ENCODE peak calls at places on chromosomes 6 and 20, in nine cellular contexts. Y is mucosa of descending colon; Z is germinal center; Q is astrocyte of the spinal cord; I is stimulated activated CD8-positive, alpha-beta memory T cell treated with anti-CD3 and anti-CD28 coated beads, Interleukin-4, amount 100 ng/mL, for 1 hour; B is fibroblast of lung; U is astrocyte; N is stimulated activated CD4-positive, alpha-beta T cell treated with anti-CD3 and anti-CD28 coated beads, Interleukin-4, amount 100 ng/mL, for 1 hour; A is neural progenitor cell. P is an unnamed sample.

GRCh38 chr6:160730911-160731310 is 28.9 kb downstream of the PLG start:
- DNase-seq in I (no peak), N (no peak), Z (no peak), B (no peak), U (no peak), A (peak; percentile 13), Y (no peak), Q (no peak), P (no peak)

GRCh38 chr20:31547017-31547675 is 32.9 kb downstream of the HM13 start:
- DNase-seq in U (peak; percentile 88), I (peak; percentile 35), Y (peak; percentile 88), Z (peak; percentile 80), A (peak; percentile 91), B (peak; percentile 90), Q (peak; percentile 89), N (peak; percentile 80), P (peak; percentile 84)

GRCh38 chr6:117481278-117481925 is 1.1 kb upstream of the DCBLD1 start:
- DNase-seq in B (no peak), Y (peak; percentile 62), U (no peak), Q (no peak), N (peak; percentile 22), I (no peak), Z (peak; percentile 15), A (peak; percentile 28), P (no peak)

GRCh38 chr20:8220716-8221115 is 88.7 kb downstream of the PLCB1 start:
- DNase-seq in I (no peak), B (no peak), A (no peak), Z (no peak), U (no peak), N (no peak), Q (no peak), Y (no peak), P (no peak)

GRCh38 chr6:106085984-106086832 is at the start of gene PRDM1:
- DNase-seq in I (peak; percentile 42), Z (peak; percentile 90), U (peak; percentile 62), B (peak; percentile 77), A (peak; percentile 88), Y (peak; percentile 93), N (peak; percentile 74), Q (peak; percentile 62), P (peak; percentile 88)

GRCh38 chr6:129340983-129341382 is 369.0 kb downstream of the ARHGAP18 start:
- DNase-seq in B (peak; percentile 88), N (no peak), U (peak; percentile 87), A (no peak), Z (no peak), I (no peak), Y (no peak), Q (peak; percentile 91), P (peak; percentile 13)

GRCh38 chr20:35305682-35306556 is 13.7 kb upstream of the FAM83C start:
- DNase-seq in A (no peak), Y (no peak), Z (no peak), U (peak; percentile 100), I (no peak), B (peak; percentile 100), N (peak; percentile 66), Q (peak; percentile 100), P (peak; percentile 100)

GRCh38 chr6:132931937-132932336 is 117.6 kb downstream of the RPS12 start:
- DNase-seq in N (no peak), A (peak; percentile 50), Q (peak; percentile 89), U (peak; percentile 90), Y (no peak), Z (no peak), I (no peak), B (peak; percentile 92), P (peak; percentile 84)

GRCh38 chr6:82131441-82131840 is 116.1 kb downstream of the IBTK start:
- DNase-seq in B (no peak), Y (no peak), A (no peak), I (no peak), N (no peak), Q (no peak), Z (no peak), U (no peak), P (no peak)

GRCh38 chr20:48275737-48276342 is 490.6 kb upstream of the SULF2 start:
- DNase-seq in B (no peak), A (peak; percentile 65), Q (no peak), N (no peak), Y (no peak), U (no peak), I (no peak), Z (no peak), P (no peak)

GRCh38 chr6:13217206-13217905 is 111.0 kb downstream of the TBC1D7 start:
- DNase-seq in Z (no peak), N (no peak), Q (peak; percentile 20), A (no peak), U (peak; percentile 59), Y (no peak), I (no peak), B (peak; percentile 68), P (peak; percentile 27)

GRCh38 chr20:45924391-45925261 is 9.9 kb upstream of the PCIF1 start:
- DNase-seq in N (no peak), B (peak; percentile 30), Z (no peak), A (no peak), I (no peak), U (no peak), Q (peak; percentile 64), Y (no peak), P (peak; percentile 39)

GRCh38 chr6:142728910-142729481 is 216.0 kb downstream of the HIVEP2 start:
- DNase-seq in A (no peak), I (no peak), U (peak; percentile 56), N (no peak), Z (no peak), B (peak; percentile 60), Q (peak; percentile 53), Y (no peak), P (no peak)

GRCh38 chr6:40912158-40912946 is 126.7 kb downstream of the UNC5CL start:
- DNase-seq in Q (no peak), N (no peak), B (no peak), U (no peak), Y (peak; percentile 59), Z (peak; percentile 27), A (peak; percentile 51), I (no peak), P (peak; percentile 73)

GRCh38 chr6:119270545-119270944 is 79.0 kb downstream of the MAN1A1 start:
- DNase-seq in U (no peak), N (no peak), A (no peak), B (no peak), Y (no peak), Z (no peak), I (no peak), Q (no peak), P (no peak)

GRCh38 chr6:140062042-140063041 is 687.9 kb upstream of the CITED2 start:
- DNase-seq in Y (no peak), I (no peak), N (no peak), B (peak; percentile 99), Z (no peak), U (peak; percentile 99), A (no peak), Q (peak; percentile 96), P (peak; percentile 84)

GRCh38 chr6:49552596-49552995 is 2.1 kb downstream of the C6orf141 start:
- DNase-seq in Z (no peak), N (no peak), Q (no peak), B (peak; percentile 17), U (no peak), A (peak; percentile 41), Y (no peak), I (no peak), P (peak; percentile 22)

GRCh38 chr6:43856005-43856765 is 86.2 kb downstream of the VEGFA start:
- DNase-seq in N (no peak), A (peak; percentile 72), Z (no peak), I (no peak), Y (peak; percentile 66), U (no peak), B (peak; percentile 42), Q (peak; percentile 36), P (peak; percentile 54)

GRCh38 chr20:41201760-41202159 is 64.4 kb downstream of the PLCG1 start:
- DNase-seq in B (no peak), A (no peak), N (no peak), Y (no peak), U (no peak), Q (no peak), Z (no peak), I (no peak), P (no peak)

P was measured in kidney tubule cell.